ENCODE peak calls at places on chromosomes 4 and X, in eight cellular contexts. X is heart right ventricle, L is body of pancreas, M is AG10803, Z is neural crest cell, E is lower leg skin, N is fibroblast of lung, K is pancreas. Q is an unnamed sample.

GRCh38 chr4:67575232-67575888 is 16.8 kb downstream of the STAP1 start:
- DNase-seq in X (no peak), L (peak), M (no peak), Z (no peak), E (no peak), N (no peak), K (no peak), Q (no peak)

GRCh38 chr4:170242471-170242870 is 152.7 kb upstream of the AADAT start:
- DNase-seq in X (no peak), L (no peak), M (peak), Z (no peak), E (no peak), N (no peak), K (no peak), Q (no peak)

GRCh38 chr4:38950159-38950558 is 82.0 kb downstream of the TMEM156 start:
- DNase-seq in X (no peak), L (no peak), M (no peak), Z (no peak), E (no peak), N (peak), K (no peak), Q (no peak)

GRCh38 chrX:134999469-134999868 is 8.7 kb downstream of the SMIM10 start:
- DNase-seq in X (no peak), L (no peak), M (peak), Z (no peak), E (no peak), N (peak), K (no peak), Q (no peak)

GRCh38 chr4:44421330-44421729 is 27.3 kb downstream of the KCTD8 start:
- DNase-seq in X (no peak), L (no peak), M (no peak), Z (no peak), E (no peak), N (no peak), K (no peak), Q (no peak)

GRCh38 chr4:154049457-154050181 is 260.7 kb upstream of the SFRP2 start:
- DNase-seq in X (no peak), L (peak), M (peak), Z (peak), E (peak), N (peak), K (no peak), Q (no peak)

GRCh38 chr4:147560632-147561031 is 56.6 kb upstream of the TMEM184C start:
- DNase-seq in X (no peak), L (no peak), M (peak), Z (no peak), E (no peak), N (peak), K (no peak), Q (no peak)

GRCh38 chr4:8515316-8516060 is 64.7 kb upstream of the GPR78 start:
- DNase-seq in X (no peak), L (no peak), M (peak), Z (no peak), E (no peak), N (peak), K (no peak), Q (no peak)

GRCh38 chr4:92299152-92299551 is 4.6 kb upstream of the GRID2 start:
- DNase-seq in X (no peak), L (no peak), M (no peak), Z (no peak), E (no peak), N (peak), K (no peak), Q (no peak)
- TF ChIP-seq CTCF in X (no peak), L (no peak), M (no peak), Z (peak), E (no peak), N (peak), K (peak), Q (no peak)

GRCh38 chr4:53613428-53613827 is 22.1 kb upstream of the LNX1 start:
- DNase-seq in X (no peak), L (no peak), M (no peak), Z (no peak), E (no peak), N (no peak), K (no peak), Q (no peak)

GRCh38 chr4:53616219-53616618 is 24.9 kb upstream of the LNX1 start:
- DNase-seq in X (no peak), L (peak), M (no peak), Z (no peak), E (no peak), N (no peak), K (no peak), Q (no peak)

GRCh38 chr4:53617101-53617680 is 25.9 kb upstream of the LNX1 start:
- DNase-seq in X (no peak), L (no peak), M (no peak), Z (no peak), E (no peak), N (no peak), K (no peak), Q (no peak)

GRCh38 chr4:53618321-53618720 is 27.0 kb upstream of the LNX1 start:
- DNase-seq in X (no peak), L (no peak), M (no peak), Z (no peak), E (no peak), N (no peak), K (no peak), Q (no peak)

GRCh38 chr4:53614616-53615015 is 23.3 kb upstream of the LNX1 start:
- DNase-seq in X (no peak), L (no peak), M (no peak), Z (no peak), E (no peak), N (no peak), K (no peak), Q (no peak)
- TF ChIP-seq CTCF in X (no peak), L (peak), M (peak), Z (peak), E (no peak), N (no peak), K (no peak), Q (no peak)

DNA sequence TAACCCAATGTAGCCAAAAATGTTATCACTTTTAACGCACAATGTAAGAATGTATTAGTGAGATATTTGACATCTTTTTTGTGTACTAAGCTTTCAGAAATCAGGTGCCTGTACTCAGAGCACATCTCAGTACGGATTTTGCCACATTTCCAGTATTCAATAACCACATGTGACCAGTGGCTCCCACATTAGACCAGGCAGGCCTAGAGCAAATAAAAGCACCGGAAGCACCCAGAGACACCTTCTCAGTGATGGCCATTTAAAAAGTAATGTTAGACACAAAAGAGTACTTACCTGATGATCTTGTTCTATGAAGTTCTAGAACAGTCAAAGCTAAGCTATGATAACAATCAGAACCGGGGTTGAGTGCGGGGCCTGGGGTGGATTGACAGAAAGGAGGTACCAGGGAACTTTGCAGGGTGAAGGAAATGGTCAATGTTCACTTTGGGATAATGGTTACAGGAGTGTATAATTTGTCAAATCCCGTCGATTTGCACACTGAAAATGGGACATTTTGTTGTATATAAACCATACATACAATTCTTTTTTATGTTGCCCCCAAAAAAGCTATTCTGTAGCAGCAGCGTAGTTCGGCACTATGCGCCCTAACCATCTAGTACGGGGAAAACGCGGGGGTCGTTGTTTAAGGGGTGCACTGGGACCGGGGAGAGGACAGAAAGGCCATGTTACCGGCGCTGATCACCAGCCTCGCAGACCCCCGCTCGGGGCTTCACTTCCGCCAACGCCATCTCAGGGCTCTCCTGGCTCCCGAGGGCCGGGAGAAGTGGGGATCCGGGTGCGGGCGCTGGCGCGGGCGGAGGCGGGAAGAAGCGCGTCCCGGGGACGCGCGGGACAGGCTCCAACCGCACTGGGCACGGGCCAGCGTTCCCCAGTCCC is 1.0 kb downstream of the CTPS2 start:
- DNase-seq in X (no peak), L (peak), M (no peak), Z (peak), E (no peak), N (peak), K (peak), Q (no peak)
- TF ChIP-seq CTCF in X (no peak), L (no peak), M (no peak), Z (no peak), E (no peak), N (no peak), K (no peak), Q (no peak)

GRCh38 chr4:79915276-79915675 is 157.8 kb downstream of the ANTXR2 start:
- DNase-seq in X (no peak), L (no peak), M (no peak), Z (no peak), E (no peak), N (peak), K (no peak), Q (no peak)

GRCh38 chr4:79920454-79920853 is 152.6 kb downstream of the ANTXR2 start:
- DNase-seq in X (no peak), L (no peak), M (no peak), Z (no peak), E (no peak), N (no peak), K (no peak), Q (no peak)

GRCh38 chr4:79917246-79917645 is 155.8 kb downstream of the ANTXR2 start:
- DNase-seq in X (peak), L (peak), M (peak), Z (no peak), E (no peak), N (peak), K (no peak), Q (no peak)

GRCh38 chr4:79922011-79922410 is 151.0 kb downstream of the ANTXR2 start:
- DNase-seq in X (no peak), L (no peak), M (no peak), Z (no peak), E (no peak), N (no peak), K (no peak), Q (no peak)

GRCh38 chr4:79918292-79918691 is 154.7 kb downstream of the ANTXR2 start:
- DNase-seq in X (no peak), L (no peak), M (no peak), Z (no peak), E (no peak), N (no peak), K (no peak), Q (no peak)
- TF ChIP-seq CTCF in X (no peak), L (no peak), M (no peak), Z (no peak), E (no peak), N (no peak), K (no peak), Q (no peak)

GRCh38 chrX:51804741-51805140 is 61.5 kb downstream of the GSPT2 start:
- DNase-seq in X (no peak), L (no peak), M (no peak), Z (no peak), E (no peak), N (no peak), K (no peak), Q (no peak)
- TF ChIP-seq CTCF in X (peak), L (no peak), M (no peak), Z (peak), E (no peak), N (no peak), K (no peak), Q (no peak)

GRCh38 chr4:107376293-107376692 is 340.2 kb upstream of the DKK2 start:
- DNase-seq in X (no peak), L (no peak), M (no peak), Z (no peak), E (no peak), N (no peak), K (no peak), Q (no peak)

GRCh38 chr4:107380836-107381438 is 339.1 kb downstream of the PAPSS1 start:
- DNase-seq in X (no peak), L (no peak), M (peak), Z (no peak), E (no peak), N (no peak), K (no peak), Q (no peak)

GRCh38 chr4:107380190-107380589 is 339.8 kb downstream of the PAPSS1 start:
- DNase-seq in X (no peak), L (no peak), M (no peak), Z (no peak), E (no peak), N (no peak), K (no peak), Q (no peak)

DNA sequence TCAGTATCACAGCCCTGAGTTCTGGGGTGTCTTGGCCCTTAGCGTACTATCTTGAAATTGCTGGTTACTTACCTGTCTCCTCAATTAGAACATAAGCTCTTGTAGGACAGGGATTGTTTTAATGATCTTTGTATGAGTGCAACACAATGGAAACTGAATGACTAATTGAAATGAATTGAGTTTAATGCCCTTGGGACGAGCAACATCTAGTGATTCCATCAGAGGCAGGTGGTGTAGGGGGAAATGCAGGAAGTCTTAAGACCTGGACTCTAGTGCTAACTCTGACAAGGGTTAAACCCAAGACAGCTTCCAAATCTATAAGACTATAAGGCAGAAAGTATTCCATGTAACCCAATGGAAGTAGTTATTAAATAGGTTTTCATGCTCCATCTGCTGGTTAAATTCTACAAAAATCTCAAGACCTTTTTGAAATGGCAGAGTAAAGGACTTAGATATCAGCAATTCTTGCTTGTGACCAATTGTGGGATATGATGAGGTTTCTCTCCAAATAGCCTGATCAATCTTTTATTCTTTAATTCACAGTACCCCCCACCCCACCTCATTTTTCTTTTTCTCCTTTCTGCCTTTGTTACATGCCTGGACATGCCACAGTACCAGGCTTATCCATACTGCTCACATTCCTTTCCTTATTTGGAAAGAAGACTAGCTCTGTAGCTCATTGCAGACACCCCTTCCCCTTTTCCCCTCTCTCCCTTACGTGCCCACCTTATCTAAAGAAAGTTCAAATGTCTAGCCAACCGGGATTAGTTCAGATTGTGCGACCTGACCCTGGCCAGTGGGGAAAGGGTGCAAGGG is 340.8 kb downstream of the PAPSS1 start:
- DNase-seq in X (no peak), L (no peak), M (peak), Z (no peak), E (no peak), N (peak), K (no peak), Q (no peak)
- TF ChIP-seq CTCF in X (no peak), L (no peak), M (peak), Z (no peak), E (no peak), N (no peak), K (no peak), Q (no peak)

GRCh38 chr4:123244233-123244632 is 152.4 kb upstream of the SPRY1 start:
- DNase-seq in X (peak), L (peak), M (no peak), Z (no peak), E (peak), N (peak), K (no peak), Q (peak)
- TF ChIP-seq CTCF in X (peak), L (no peak), M (no peak), Z (no peak), E (no peak), N (no peak), K (no peak), Q (no peak)